ENCODE peak calls at places on chromosome X, in seven cellular contexts. M is A549, N is endothelial cell of umbilical vein, F is GM12878, B is K562, U is HCT116, H is NB4. E is an unnamed sample.

GRCh38 chrX:29666361-29666760 is 549.0 kb upstream of the MAGEB2 start:
- DNase-seq in H (no peak), U (no peak), F (no peak), N (no peak), B (no peak), M (no peak), E (no peak)

GRCh38 chrX:130086414-130087207 is 23.7 kb downstream of the ELF4 start:
- DNase-seq in F (no peak), B (no peak), N (no peak), H (peak), M (no peak), U (no peak), E (no peak)

GRCh38 chrX:108417257-108417656 is 21.0 kb downstream of the COL4A6 start:
- DNase-seq in H (no peak), M (no peak), N (no peak), B (no peak), U (no peak), F (no peak), E (no peak)

GRCh38 chrX:35380808-35381700 is 417.1 kb upstream of the MAGEB16 start:
- DNase-seq in M (peak), F (peak), U (no peak), B (peak), N (peak), H (peak), E (peak)

GRCh38 chrX:84219551-84219950 is 31.6 kb upstream of the RPS6KA6 start:
- DNase-seq in F (no peak), N (no peak), U (no peak), M (no peak), B (no peak), H (no peak), E (no peak)

GRCh38 chrX:13937370-13938052 is 92.2 kb downstream of the GEMIN8 start:
- DNase-seq in F (no peak), B (no peak), N (no peak), H (peak), U (no peak), M (no peak), E (peak)

GRCh38 chrX:105173071-105173470 is 47.4 kb downstream of the TEX13A start:
- DNase-seq in M (no peak), N (no peak), B (no peak), F (no peak), H (no peak), U (no peak), E (no peak)

GRCh38 chrX:9866633-9867032 is 80.4 kb downstream of the SHROOM2 start:
- DNase-seq in H (no peak), U (no peak), M (no peak), N (peak), F (no peak), B (no peak), E (no peak)

GRCh38 chrX:9566150-9566621 is 101.3 kb downstream of the TBL1X start:
- DNase-seq in N (peak), U (peak), B (no peak), H (no peak), M (peak), F (no peak), E (no peak)

GRCh38 chrX:23885803-23886202 is 21.9 kb downstream of the APOO start:
- DNase-seq in N (no peak), F (no peak), M (peak), B (no peak), H (no peak), U (no peak), E (no peak)

GRCh38 chrX:28609917-28610613 is 22.8 kb downstream of the IL1RAPL1 start:
- DNase-seq in N (peak), M (no peak), F (no peak), B (no peak), U (no peak), H (no peak), E (no peak)

GRCh38 chrX:150324919-150325318 is 38.2 kb upstream of the MAMLD1 start:
- DNase-seq in B (no peak), N (no peak), U (no peak), F (no peak), H (no peak), M (no peak), E (no peak)

GRCh38 chrX:135185795-135186443 is 14.7 kb upstream of the CT55 start:
- DNase-seq in U (peak), H (peak), F (peak), N (peak), B (peak), M (peak), E (peak)

GRCh38 chrX:6257025-6257424 is 28.4 kb upstream of the NLGN4X start:
- DNase-seq in N (no peak), H (no peak), F (no peak), U (no peak), B (no peak), M (no peak), E (no peak)

GRCh38 chrX:138711399-138712347 is at the start of gene FGF13:
- DNase-seq in H (peak), B (no peak), N (no peak), F (no peak), U (no peak), M (peak), E (peak)

GRCh38 chrX:545488-545887 is 85.1 kb upstream of the SHOX start:
- DNase-seq in H (no peak), B (no peak), M (no peak), U (no peak), F (no peak), N (no peak), E (no peak)

GRCh38 chrX:17291141-17291900 is 83.7 kb upstream of the NHS start:
- DNase-seq in F (no peak), M (no peak), B (no peak), H (no peak), U (no peak), N (no peak), E (no peak)

GRCh38 chrX:623599-624323 is 6.8 kb upstream of the SHOX start:
- DNase-seq in U (no peak), B (no peak), H (peak), N (no peak), F (no peak), M (peak), E (no peak)

GRCh38 chrX:57156397-57157049 is 19.3 kb upstream of the SPIN2A start:
- DNase-seq in N (peak), U (peak), B (peak), H (peak), M (peak), F (no peak), E (no peak)

GRCh38 chrX:2220829-2221567 is 279.8 kb downstream of the DHRSX start:
- DNase-seq in N (no peak), B (no peak), F (no peak), H (no peak), M (no peak), U (no peak), E (no peak)

GRCh38 chrX:134604701-134605271 is 53.5 kb downstream of the PLAC1 start:
- DNase-seq in H (no peak), U (peak), F (no peak), N (peak), M (peak), B (no peak), E (no peak)

GRCh38 chrX:31993635-31994034 is 921.8 kb upstream of the FTHL17 start:
- DNase-seq in N (no peak), H (no peak), B (no peak), M (no peak), F (no peak), U (no peak), E (no peak)

GRCh38 chrX:115591420-115591819 is 30.4 kb downstream of the PLS3 start:
- DNase-seq in M (no peak), F (no peak), U (no peak), B (no peak), H (no peak), N (no peak), E (no peak)

GRCh38 chrX:154028502-154029184 is 8.9 kb upstream of the IRAK1 start:
- DNase-seq in U (no peak), N (no peak), H (no peak), B (no peak), M (no peak), F (no peak), E (no peak)

GRCh38 chrX:107710617-107711391 is 64.8 kb downstream of the TSC22D3 start:
- DNase-seq in H (peak), U (peak), M (peak), F (peak), B (peak), N (peak), E (no peak)

GRCh38 chrX:110341189-110342035 is 17.2 kb upstream of the RTL9 start:
- DNase-seq in F (no peak), N (no peak), B (peak), U (peak), M (peak), H (peak), E (no peak)

GRCh38 chrX:119647552-119648420 is 41.6 kb upstream of the NKRF start:
- DNase-seq in B (no peak), H (no peak), M (no peak), U (no peak), F (peak), N (no peak), E (no peak)

GRCh38 chrX:31708116-31708515 is 636.3 kb upstream of the FTHL17 start:
- DNase-seq in N (no peak), B (no peak), U (no peak), F (no peak), H (no peak), M (no peak), E (no peak)

GRCh38 chrX:23749576-23749975 is 6.5 kb upstream of the ACOT9 start:
- DNase-seq in H (no peak), F (no peak), B (no peak), M (no peak), U (no peak), N (no peak), E (no peak)

DNA sequence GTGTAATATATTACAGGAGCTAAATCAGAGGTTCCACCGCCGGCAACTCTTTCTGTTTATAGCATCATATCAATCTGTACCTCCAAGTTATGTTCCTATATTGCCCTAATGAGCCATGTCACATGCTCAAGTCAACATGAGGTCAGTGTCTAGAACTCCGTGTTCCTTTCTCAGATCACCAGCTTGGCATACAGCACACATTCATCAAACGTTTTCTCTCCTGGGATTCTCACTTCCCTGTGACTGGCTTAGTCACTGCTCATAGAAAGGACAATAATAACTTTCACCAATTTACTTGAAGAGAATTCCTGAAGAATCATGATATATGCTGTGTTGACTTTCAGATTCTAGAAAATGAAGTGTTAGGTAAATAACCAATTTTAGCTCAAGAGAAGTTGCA is 531.9 kb upstream of the SPANXN1 start:
- DNase-seq in U (no peak), N (no peak), H (no peak), M (no peak), F (no peak), B (no peak), E (no peak)
- TF ChIP-seq MAX in U (no peak), N (no peak), H (no peak), M (no peak), F (no peak), B (no peak), E (no peak)

GRCh38 chrX:19565605-19566004 is 50.3 kb upstream of the MAP3K15 start:
- DNase-seq in H (no peak), F (no peak), M (no peak), B (no peak), N (no peak), U (no peak), E (no peak)

GRCh38 chrX:19564606-19565005 is 49.3 kb upstream of the MAP3K15 start:
- DNase-seq in F (no peak), N (no peak), H (peak), U (no peak), B (no peak), M (no peak), E (no peak)

GRCh38 chrX:19563746-19564145 is 48.4 kb upstream of the MAP3K15 start:
- DNase-seq in B (no peak), F (no peak), U (no peak), H (peak), M (no peak), N (no peak), E (no peak)

GRCh38 chrX:19560611-19561010 is 45.3 kb upstream of the MAP3K15 start:
- DNase-seq in U (no peak), F (no peak), B (no peak), M (no peak), H (no peak), N (no peak), E (no peak)

DNA sequence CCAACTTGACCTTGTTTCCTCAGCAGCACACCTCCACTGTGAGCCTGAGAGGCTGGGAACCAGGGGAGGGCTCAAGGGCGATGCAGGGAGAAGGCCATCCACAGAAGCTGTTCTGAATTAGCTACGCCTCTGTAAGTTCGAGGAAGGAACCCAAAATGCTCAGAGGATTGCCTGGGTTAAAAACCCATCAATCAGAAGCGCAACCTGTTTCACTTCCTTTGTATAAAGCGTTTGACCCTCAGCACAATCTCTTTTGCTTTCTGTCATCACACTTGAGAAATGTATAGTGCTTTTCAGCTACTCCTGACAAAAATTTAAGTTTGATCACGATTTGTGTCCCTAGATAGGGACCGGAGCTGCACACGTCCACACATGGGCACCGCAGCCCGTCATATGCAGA is 48.0 kb upstream of the MAP3K15 start:
- DNase-seq in F (peak), M (no peak), B (no peak), U (no peak), N (no peak), H (peak), E (no peak)
- H3K4me3 ChIP-seq in F (no peak), M (no peak), B (no peak), U (no peak), N (no peak), H (no peak), E (no peak)

GRCh38 chrX:101958139-101958538 is 26.3 kb upstream of the ZMAT1 start:
- DNase-seq in H (no peak), B (no peak), N (no peak), U (no peak), F (no peak), M (no peak), E (no peak)
- TF ChIP-seq MAX in H (no peak), B (no peak), N (no peak), U (no peak), F (no peak), M (no peak), E (no peak)

GRCh38 chrX:44961817-44962607 is 89.0 kb downstream of the KDM6A start:
- DNase-seq in B (no peak), H (no peak), U (no peak), M (no peak), F (no peak), N (no peak), E (no peak)

GRCh38 chrX:44967221-44967620 is 94.2 kb downstream of the KDM6A start:
- DNase-seq in M (no peak), B (no peak), N (no peak), F (no peak), H (no peak), U (no peak), E (no peak)

GRCh38 chrX:44958480-44958879 is 85.5 kb downstream of the KDM6A start:
- DNase-seq in B (no peak), N (no peak), H (no peak), F (no peak), M (no peak), U (no peak), E (no peak)

GRCh38 chrX:44962944-44963343 is 90.0 kb downstream of the KDM6A start:
- DNase-seq in F (no peak), B (no peak), U (no peak), M (no peak), N (no peak), H (no peak), E (no peak)
- H3K4me3 ChIP-seq in F (no peak), B (no peak), U (no peak), M (no peak), N (no peak), H (no peak), E (no peak)

GRCh38 chrX:19174401-19175025 is 52.2 kb upstream of the ADGRG2 start:
- DNase-seq in H (no peak), N (peak), M (peak), F (no peak), B (no peak), U (no peak), E (no peak)
- TF ChIP-seq MAX in H (no peak), N (no peak), M (no peak), F (no peak), B (no peak), U (no peak), E (no peak)

DNA sequence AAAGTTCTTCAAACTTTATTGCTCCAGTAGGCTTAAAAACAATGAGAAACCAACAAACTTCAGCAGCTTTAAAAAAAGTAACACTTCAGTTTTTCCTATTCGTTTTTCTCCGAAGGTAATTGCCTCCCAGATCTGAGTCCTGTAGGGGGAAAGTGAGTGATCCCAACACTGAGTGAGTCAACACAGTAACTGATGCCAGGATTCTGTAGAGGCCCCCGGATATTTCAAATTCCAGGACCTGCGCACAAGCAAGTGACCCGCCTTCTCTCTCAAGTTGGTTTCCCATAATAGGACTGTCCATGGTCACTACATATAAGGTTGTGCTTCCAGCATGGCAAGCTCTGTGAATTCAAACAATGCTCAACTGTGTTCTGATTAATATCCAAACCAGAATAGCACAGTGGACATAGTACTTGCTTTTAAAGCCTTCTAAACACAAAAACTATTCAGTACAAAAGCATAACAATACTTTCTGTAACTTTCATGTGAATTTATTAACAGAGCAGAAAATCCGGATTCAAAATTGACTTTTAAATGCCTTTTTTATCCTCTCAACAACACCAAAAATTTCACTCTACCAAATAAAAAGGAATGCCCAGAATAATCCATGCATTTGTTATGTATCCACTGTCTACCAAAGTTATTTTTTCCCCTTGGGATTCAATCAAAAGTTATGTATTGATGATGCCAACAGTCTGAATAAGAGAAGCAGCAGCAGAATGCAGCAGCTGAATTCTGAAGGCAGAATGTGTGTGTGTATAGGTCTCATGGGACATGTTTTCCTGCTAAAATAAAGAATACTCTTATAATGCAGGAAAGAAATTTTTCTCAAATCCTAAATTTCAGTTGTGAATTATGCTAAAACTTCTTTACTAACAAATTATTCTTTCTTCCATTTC is at the start of gene DMD:
- DNase-seq in H (no peak), N (peak), B (no peak), F (no peak), M (no peak), U (no peak), E (no peak)
- H3K4me3 ChIP-seq in H (no peak), N (peak), B (no peak), F (no peak), M (no peak), U (no peak), E (no peak)

GRCh38 chrX:42220083-42220482 is 296.7 kb upstream of the CASK start:
- DNase-seq in N (no peak), H (no peak), F (no peak), B (no peak), M (no peak), U (no peak), E (no peak)
- TF ChIP-seq MAX in N (no peak), H (no peak), F (no peak), B (no peak), M (no peak), U (no peak), E (no peak)

E was measured in SK-N-SH.